ENCODE peak calls at places on chromosomes 6 and 20, in four cellular contexts. B is K562, X is WTC11, L is HepG2. W is an unnamed sample.

GRCh38 chr20:44959082-44959895 is 908 bp downstream of the TOMM34 start:
- DNase-seq in L (peak; percentile 65), X (no peak), B (no peak), W (no peak)

GRCh38 chr20:57560554-57561355 is at the start of gene PCK1:
- DNase-seq in B (peak; percentile 66), L (peak; percentile 89), X (no peak), W (peak; percentile 25)

GRCh38 chr20:2759603-2760360 is 40.6 kb downstream of the CPXM1 start:
- DNase-seq in X (no peak), B (no peak), L (no peak), W (no peak)

GRCh38 chr20:44736170-44737021 is 9.3 kb upstream of the KCNK15 start:
- DNase-seq in B (peak; percentile 74), L (peak; percentile 96), X (peak; percentile 65), W (peak; percentile 75)

GRCh38 chr6:39339111-39339510 is 16.6 kb upstream of the KCNK16 start:
- DNase-seq in X (no peak), L (no peak), B (no peak), W (no peak)

GRCh38 chr6:116763871-116764270 is 1.6 kb downstream of the FAM162B start:
- DNase-seq in X (no peak), L (no peak), B (no peak), W (no peak)

GRCh38 chr6:105028898-105029297 is 72.0 kb downstream of the LIN28B start:
- DNase-seq in X (no peak), L (no peak), B (no peak), W (no peak)

GRCh38 chr6:5191722-5192121 is 69.0 kb downstream of the LYRM4 start:
- DNase-seq in B (no peak), X (no peak), L (no peak), W (no peak)

GRCh38 chr20:53827996-53828672 is 234.5 kb upstream of the ZNF217 start:
- DNase-seq in B (no peak), L (no peak), X (no peak), W (no peak)

GRCh38 chr6:22098623-22099022 is 198.2 kb downstream of the PRL start:
- DNase-seq in L (no peak), X (no peak), B (no peak), W (no peak)

GRCh38 chr20:43983359-43983758 is 68.7 kb downstream of the TOX2 start:
- DNase-seq in X (peak; percentile 64), L (no peak), B (peak; percentile 63), W (peak; percentile 55)

GRCh38 chr6:21726676-21727075 is 133.1 kb downstream of the SOX4 start:
- DNase-seq in X (no peak), L (no peak), B (no peak), W (no peak)

GRCh38 chr20:18224968-18225568 is 63.3 kb upstream of the ZNF133 start:
- DNase-seq in L (peak; percentile 26), B (no peak), X (no peak), W (peak; percentile 27)

GRCh38 chr6:35544748-35545361 is 32.2 kb upstream of the TULP1 start:
- DNase-seq in B (no peak), L (no peak), X (no peak), W (no peak)

GRCh38 chr6:157107915-157108651 is 215.2 kb downstream of the TMEM242 start:
- DNase-seq in B (peak; percentile 59), L (no peak), X (no peak), W (peak; percentile 62)

GRCh38 chr20:59972037-59972801 is 14.0 kb downstream of the CDH26 start:
- DNase-seq in X (no peak), L (no peak), B (no peak), W (no peak)

GRCh38 chr6:84193140-84193708 is 34.2 kb downstream of the CEP162 start:
- DNase-seq in L (no peak), B (no peak), X (no peak), W (no peak)

GRCh38 chr20:53660078-53660909 is 66.7 kb upstream of the ZNF217 start:
- DNase-seq in L (no peak), X (peak; percentile 23), B (no peak), W (no peak)

GRCh38 chr6:159053781-159054398 is 9.1 kb upstream of the TAGAP start:
- DNase-seq in X (no peak), B (no peak), L (no peak), W (no peak)

GRCh38 chr6:72286911-72287311 is 335.0 kb upstream of the KCNQ5 start:
- DNase-seq in X (no peak), B (no peak), L (no peak), W (no peak)

GRCh38 chr6:13355969-13356368 is 27.6 kb upstream of the TBC1D7 start:
- DNase-seq in L (no peak), X (no peak), B (no peak), W (no peak)

GRCh38 chr6:33431880-33432541 is 12.1 kb downstream of the SYNGAP1 start:
- DNase-seq in L (no peak), B (no peak), X (peak; percentile 47), W (no peak)

GRCh38 chr6:24761193-24761835 is 13.4 kb upstream of the GMNN start:
- DNase-seq in L (no peak), B (peak; percentile 40), X (peak; percentile 52), W (peak; percentile 25)

DNA sequence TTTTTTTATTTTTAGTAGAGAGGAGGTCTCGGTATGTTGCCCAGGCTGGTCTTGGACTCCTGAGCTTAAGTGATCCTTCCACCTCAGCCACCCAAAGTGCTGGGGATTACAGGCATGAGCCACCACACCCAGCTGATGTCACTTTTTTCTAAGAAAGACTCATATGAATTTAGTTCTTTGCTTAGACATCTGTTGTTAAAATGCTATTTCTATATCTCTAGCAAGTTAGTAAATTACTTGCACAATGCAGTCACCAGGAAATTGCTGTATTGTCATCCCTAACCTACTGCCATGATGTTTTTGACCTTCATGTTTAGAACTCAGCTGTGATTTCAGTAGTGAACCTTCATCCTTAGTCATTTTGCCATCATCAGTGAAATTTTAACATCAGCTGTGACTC is 5.7 kb downstream of the KDM1B start:
- DNase-seq in L (no peak), X (no peak), B (no peak), W (no peak)
- TF ChIP-seq ELF4 in L (no peak), X (no peak), B (no peak), W (no peak)

DNA sequence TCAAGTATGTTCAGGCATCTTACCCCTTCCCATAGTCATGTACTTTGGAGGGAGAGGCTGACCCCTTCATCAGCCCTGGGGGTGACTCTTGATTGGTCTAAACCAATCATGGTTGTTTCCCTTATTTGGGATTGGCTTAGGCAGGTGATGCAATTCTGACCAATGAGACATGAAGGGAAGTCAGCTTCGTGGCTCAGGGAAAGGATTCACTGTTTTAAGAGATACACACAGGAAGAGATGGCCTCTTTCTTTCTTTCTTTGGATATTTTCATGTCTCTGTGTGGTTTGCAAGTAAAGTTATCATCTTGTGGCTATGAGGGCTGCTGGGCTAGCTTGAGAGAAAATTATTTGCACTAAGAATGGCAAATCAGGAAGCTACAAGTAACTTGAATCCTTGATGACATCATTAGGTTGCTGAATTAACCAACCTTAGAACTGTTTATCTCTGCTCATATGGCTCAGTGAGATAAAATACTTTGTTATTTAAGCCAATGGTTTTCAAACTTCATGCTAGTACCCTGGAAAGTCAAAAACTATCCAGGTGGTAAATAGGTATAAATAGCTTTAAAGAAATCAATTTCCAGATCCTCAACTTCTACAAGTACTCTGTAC is 144.2 kb upstream of the CENPW start:
- DNase-seq in B (peak; percentile 29), L (no peak), X (no peak), W (no peak)
- TF ChIP-seq SP1 in B (no peak), L (no peak), X (no peak), W (no peak)

DNA sequence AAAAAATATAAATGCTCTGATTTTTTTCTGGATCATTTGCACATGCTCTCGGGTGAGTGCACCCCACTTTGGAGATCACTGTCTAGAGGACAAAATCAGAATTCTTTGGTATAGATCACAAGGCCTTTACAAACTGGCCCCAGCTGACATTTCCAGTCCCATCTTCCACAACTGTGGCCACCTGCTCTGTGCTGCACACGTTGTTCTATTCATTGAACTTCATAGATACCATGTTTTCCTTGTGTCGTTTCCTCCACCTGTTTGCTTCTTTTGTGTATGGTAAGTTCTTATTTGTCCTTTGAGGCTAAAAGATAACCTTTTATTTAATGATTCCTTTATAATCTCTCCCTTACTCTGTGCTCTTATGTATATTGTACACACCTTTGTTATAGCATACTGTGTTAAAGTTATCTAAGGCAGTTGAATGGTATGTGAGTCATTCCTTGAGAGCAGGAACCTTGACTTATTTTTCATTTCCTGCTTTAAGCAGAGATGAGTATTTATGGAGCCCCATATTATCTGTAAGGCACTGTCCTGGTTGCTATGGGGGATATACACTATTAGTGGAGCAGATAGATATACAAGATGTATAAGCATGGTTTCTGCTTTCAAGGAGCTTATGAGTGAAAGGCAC is 12.0 kb upstream of the SLC17A5 start:
- DNase-seq in B (no peak), X (no peak), L (no peak), W (no peak)
- TF ChIP-seq ELF4 in B (no peak), X (no peak), L (no peak), W (no peak)

DNA sequence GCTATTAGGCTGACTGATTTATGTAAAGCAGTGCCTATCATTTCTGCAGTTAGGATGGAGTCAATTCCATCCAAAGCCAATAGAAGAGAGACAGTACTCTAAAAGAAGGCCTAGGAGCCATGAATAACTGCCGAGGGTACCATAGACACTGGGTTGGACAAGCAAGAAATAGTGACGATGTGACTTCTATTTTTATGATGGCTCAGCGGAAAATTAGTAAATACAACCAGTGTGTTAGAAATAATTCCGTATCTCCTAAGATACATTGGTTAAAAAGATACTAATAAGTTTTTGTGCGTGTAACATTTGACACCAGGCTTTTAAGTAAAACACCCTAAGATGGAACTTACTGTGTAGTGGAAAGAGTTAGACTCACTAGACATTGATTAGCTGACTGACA is 45.6 kb upstream of the MOXD1 start:
- DNase-seq in L (no peak), X (no peak), B (no peak), W (no peak)
- TF ChIP-seq SP1 in L (no peak), X (no peak), B (no peak), W (no peak)

DNA sequence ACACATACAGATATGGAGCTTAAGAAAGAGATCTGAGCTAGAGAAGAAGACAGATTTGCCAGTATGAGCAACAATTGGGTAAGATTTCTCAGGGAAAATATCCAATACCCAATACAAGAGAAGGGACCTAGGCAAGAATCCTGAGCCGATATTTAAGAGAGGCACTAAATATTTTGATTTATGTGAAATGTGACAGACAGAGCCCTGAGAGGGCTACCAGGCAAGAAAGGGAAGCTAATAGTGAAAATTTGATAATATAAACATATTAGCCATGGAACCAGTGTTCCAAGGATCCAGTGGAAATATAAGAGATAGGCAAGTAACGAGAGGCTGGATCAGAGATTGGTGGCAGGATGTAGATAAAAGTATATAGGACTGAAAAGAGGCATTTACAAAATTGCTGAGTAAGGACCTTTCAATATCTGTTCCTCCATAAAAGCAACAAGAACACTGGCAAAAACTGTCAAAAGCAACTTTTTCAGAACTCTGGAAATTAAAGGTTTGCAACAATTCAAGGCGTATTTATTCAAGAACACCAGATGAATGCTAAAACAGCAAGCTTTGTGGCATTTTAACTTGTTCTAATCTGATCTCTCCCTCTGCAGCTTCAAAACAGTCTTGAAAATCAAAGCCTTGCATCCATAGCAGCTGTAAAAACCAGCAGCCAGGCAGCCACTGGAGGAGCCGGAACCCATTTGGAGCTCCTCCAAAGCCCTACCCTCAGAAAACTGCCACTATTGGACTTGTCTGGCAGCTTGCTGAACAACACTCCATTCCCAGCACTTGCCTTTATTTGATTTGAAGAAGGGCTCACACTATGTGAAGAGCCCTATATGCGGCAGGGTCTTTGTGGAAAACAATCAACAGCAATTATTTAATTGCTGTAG is 58.8 kb downstream of the REV3L start:
- DNase-seq in L (no peak), X (no peak), B (no peak), W (peak; percentile 15)
- TF ChIP-seq ELF4 in L (no peak), X (no peak), B (no peak), W (no peak)

GRCh38 chr6:56890683-56891429 is 64.1 kb upstream of the BEND6 start:
- DNase-seq in B (peak; percentile 41), L (no peak), X (no peak), W (no peak)
- TF ChIP-seq SP1 in B (no peak), L (no peak), X (no peak), W (no peak)